ENCODE peak calls at places on chromosomes 5 and 9, in eight cellular contexts. One of them, this sample, is unnamed.

GRCh38 chr9:133824802-133825186 is 86.6 kb upstream of the SARDH start:
- DNase-seq in D341Med: no peak
- DNase-seq in DMS153: no peak
- DNase-seq in Calu3: no peak
- DNase-seq in heart left ventricle: no peak
- DNase-seq in KG1: no peak
- DNase-seq in NT2/D1: no peak
- DNase-seq in osteocyte: no peak
- DNase-seq in this sample: no peak

GRCh38 chr5:44246986-44247385 is 142.2 kb downstream of the FGF10 start:
- DNase-seq in heart left ventricle: no peak
- DNase-seq in KG1: no peak
- DNase-seq in osteocyte: no peak
- DNase-seq in NT2/D1: no peak
- DNase-seq in D341Med: no peak
- DNase-seq in Calu3: no peak
- DNase-seq in DMS153: no peak
- DNase-seq in this sample: no peak

GRCh38 chr9:82436480-82436879 is 447.9 kb downstream of the SPATA31D1 start:
- DNase-seq in heart left ventricle: no peak
- DNase-seq in D341Med: no peak
- DNase-seq in Calu3: no peak
- DNase-seq in DMS153: no peak
- DNase-seq in osteocyte: no peak
- DNase-seq in NT2/D1: no peak
- DNase-seq in KG1: no peak
- DNase-seq in this sample: no peak

GRCh38 chr9:91192785-91193657 is 168.7 kb downstream of the AUH start:
- DNase-seq in DMS153: peak; percentile 69
- DNase-seq in osteocyte: peak; percentile 87
- DNase-seq in NT2/D1: peak; percentile 40
- DNase-seq in Calu3: peak; percentile 69
- DNase-seq in KG1: peak; percentile 82
- DNase-seq in D341Med: no peak
- DNase-seq in heart left ventricle: peak; percentile 87
- DNase-seq in this sample: peak; percentile 77

GRCh38 chr9:14723301-14723700 is 768 bp upstream of the CER1 start:
- DNase-seq in heart left ventricle: no peak
- DNase-seq in DMS153: no peak
- DNase-seq in D341Med: no peak
- DNase-seq in osteocyte: no peak
- DNase-seq in Calu3: no peak
- DNase-seq in KG1: no peak
- DNase-seq in NT2/D1: no peak
- DNase-seq in this sample: no peak

GRCh38 chr5:19902316-19902934 is 85.6 kb downstream of the CDH18 start:
- DNase-seq in heart left ventricle: no peak
- DNase-seq in DMS153: no peak
- DNase-seq in Calu3: no peak
- DNase-seq in D341Med: no peak
- DNase-seq in NT2/D1: no peak
- DNase-seq in osteocyte: no peak
- DNase-seq in KG1: no peak
- DNase-seq in this sample: no peak

GRCh38 chr9:99055384-99055783 is 49.5 kb upstream of the TGFBR1 start:
- DNase-seq in osteocyte: no peak
- DNase-seq in DMS153: no peak
- DNase-seq in NT2/D1: no peak
- DNase-seq in KG1: no peak
- DNase-seq in D341Med: no peak
- DNase-seq in Calu3: no peak
- DNase-seq in heart left ventricle: no peak
- DNase-seq in this sample: no peak

GRCh38 chr5:2896371-2897275 is 145.1 kb upstream of the IRX2 start:
- DNase-seq in DMS153: no peak
- DNase-seq in D341Med: no peak
- DNase-seq in KG1: no peak
- DNase-seq in NT2/D1: no peak
- DNase-seq in heart left ventricle: no peak
- DNase-seq in Calu3: no peak
- DNase-seq in osteocyte: peak; percentile 77
- DNase-seq in this sample: no peak

GRCh38 chr9:127954831-127955293 is 17.2 kb upstream of the DPM2 start:
- DNase-seq in DMS153: no peak
- DNase-seq in heart left ventricle: no peak
- DNase-seq in NT2/D1: no peak
- DNase-seq in Calu3: no peak
- DNase-seq in KG1: no peak
- DNase-seq in osteocyte: no peak
- DNase-seq in D341Med: no peak
- DNase-seq in this sample: no peak

GRCh38 chr5:9173281-9174048 is 372.4 kb downstream of the SEMA5A start:
- DNase-seq in osteocyte: no peak
- DNase-seq in NT2/D1: no peak
- DNase-seq in D341Med: no peak
- DNase-seq in Calu3: no peak
- DNase-seq in KG1: no peak
- DNase-seq in DMS153: no peak
- DNase-seq in heart left ventricle: no peak
- DNase-seq in this sample: no peak

GRCh38 chr9:104775574-104775936 is 11.6 kb downstream of the NIPSNAP3B start:
- DNase-seq in KG1: no peak
- DNase-seq in D341Med: no peak
- DNase-seq in DMS153: no peak
- DNase-seq in Calu3: no peak
- DNase-seq in NT2/D1: no peak
- DNase-seq in heart left ventricle: no peak
- DNase-seq in osteocyte: no peak
- DNase-seq in this sample: no peak

GRCh38 chr5:180313677-180314076 is 21.8 kb upstream of the MAPK9 start:
- DNase-seq in D341Med: peak; percentile 91
- DNase-seq in osteocyte: no peak
- DNase-seq in NT2/D1: no peak
- DNase-seq in KG1: no peak
- DNase-seq in DMS153: peak; percentile 68
- DNase-seq in Calu3: no peak
- DNase-seq in heart left ventricle: peak; percentile 43
- DNase-seq in this sample: no peak

GRCh38 chr9:125400725-125401124 is 139.1 kb downstream of the GAPVD1 start:
- DNase-seq in heart left ventricle: no peak
- DNase-seq in DMS153: no peak
- DNase-seq in NT2/D1: no peak
- DNase-seq in Calu3: no peak
- DNase-seq in D341Med: no peak
- DNase-seq in KG1: no peak
- DNase-seq in osteocyte: no peak
- DNase-seq in this sample: no peak

GRCh38 chr9:82882133-82882532 is 180.8 kb downstream of the RASEF start:
- DNase-seq in Calu3: no peak
- DNase-seq in DMS153: no peak
- DNase-seq in heart left ventricle: no peak
- DNase-seq in D341Med: no peak
- DNase-seq in osteocyte: no peak
- DNase-seq in KG1: no peak
- DNase-seq in NT2/D1: no peak
- DNase-seq in this sample: no peak

GRCh38 chr9:93116049-93116961 is 17.7 kb downstream of the NINJ1 start:
- DNase-seq in Calu3: peak; percentile 40
- DNase-seq in D341Med: no peak
- DNase-seq in osteocyte: no peak
- DNase-seq in NT2/D1: no peak
- DNase-seq in KG1: no peak
- DNase-seq in heart left ventricle: peak; percentile 73
- DNase-seq in DMS153: no peak
- DNase-seq in this sample: no peak